ENCODE peak calls at places on chromosomes 11 and 22, in ten cellular contexts. G, T, O, H, S, N, J, Y, W and X are unnamed samples.
A peak's percentile ranks its signal among the peaks of the same experiment; 100 is the strongest.

GRCh38 chr11:1153951-1154487 is 3.7 kb upstream of the MUC5AC start:
- DNase-seq in G (no peak), T (peak; percentile 97), O (peak; percentile 55), H (peak; percentile 94), S (peak; percentile 72), N (peak; percentile 17), J (no peak), Y (peak; percentile 73), W (peak; percentile 63), X (no peak)

GRCh38 chr11:93623179-93623578 is 38.3 kb upstream of the CEP295 start:
- DNase-seq in G (no peak), T (no peak), O (peak; percentile 87), H (peak; percentile 56), S (no peak), N (no peak), J (peak; percentile 62), Y (no peak), W (no peak), X (no peak)

GRCh38 chr22:32801436-32802290 is at the start of gene TIMP3:
- DNase-seq in G (peak; percentile 96), T (peak; percentile 82), O (peak; percentile 94), H (peak; percentile 78), S (no peak), N (peak; percentile 91), J (peak; percentile 90), Y (peak; percentile 94), W (no peak), X (peak; percentile 41)

GRCh38 chr11:111826322-111826950 is 44.9 kb downstream of the ALG9 start:
- DNase-seq in G (no peak), T (no peak), O (no peak), H (no peak), S (no peak), N (no peak), J (no peak), Y (no peak), W (no peak), X (no peak)

GRCh38 chr11:64858467-64859401 is 14.3 kb upstream of the CDC42BPG start:
- DNase-seq in G (no peak), T (no peak), O (no peak), H (no peak), S (no peak), N (peak; percentile 67), J (no peak), Y (no peak), W (no peak), X (no peak)

GRCh38 chr22:44669725-44670027 is 32.3 kb upstream of the PRR5 start:
- DNase-seq in G (no peak), T (peak; percentile 37), O (peak; percentile 76), H (no peak), S (no peak), N (no peak), J (peak; percentile 66), Y (no peak), W (no peak), X (no peak)

GRCh38 chr11:35107866-35108265 is 31.1 kb upstream of the CD44 start:
- DNase-seq in G (no peak), T (no peak), O (no peak), H (no peak), S (no peak), N (no peak), J (no peak), Y (no peak), W (no peak), X (no peak)

GRCh38 chr11:83609181-83609580 is 323.0 kb upstream of the CCDC90B start:
- DNase-seq in G (no peak), T (no peak), O (no peak), H (no peak), S (no peak), N (no peak), J (no peak), Y (no peak), W (no peak), X (no peak)

GRCh38 chr22:25645266-25645665 is 80.8 kb downstream of the GRK3 start:
- DNase-seq in G (no peak), T (peak; percentile 49), O (no peak), H (no peak), S (no peak), N (no peak), J (no peak), Y (no peak), W (no peak), X (no peak)

GRCh38 chr11:43250309-43250708 is 61.5 kb upstream of the API5 start:
- DNase-seq in G (no peak), T (no peak), O (no peak), H (no peak), S (no peak), N (no peak), J (no peak), Y (no peak), W (no peak), X (no peak)

GRCh38 chr11:61976420-61976800 is 9.0 kb upstream of the FTH1 start:
- DNase-seq in G (no peak), T (no peak), O (no peak), H (no peak), S (no peak), N (no peak), J (no peak), Y (no peak), W (no peak), X (no peak)

GRCh38 chr11:102138223-102138622 is 28.0 kb downstream of the YAP1 start:
- DNase-seq in G (no peak), T (no peak), O (no peak), H (peak; percentile 43), S (no peak), N (no peak), J (no peak), Y (no peak), W (no peak), X (no peak)
- H3K27ac ChIP-seq in G (peak overlapping the region; percentile 73), T (peak overlapping the region; percentile 97), O (no peak overlapping the region), H (peak overlapping the region; percentile 94), S (no peak overlapping the region), N (peak overlapping the region; percentile 66), J (no peak overlapping the region), Y (peak overlapping the region; percentile 86), W (peak overlapping the region; percentile 9), X (peak overlapping the region; percentile 79)

DNA sequence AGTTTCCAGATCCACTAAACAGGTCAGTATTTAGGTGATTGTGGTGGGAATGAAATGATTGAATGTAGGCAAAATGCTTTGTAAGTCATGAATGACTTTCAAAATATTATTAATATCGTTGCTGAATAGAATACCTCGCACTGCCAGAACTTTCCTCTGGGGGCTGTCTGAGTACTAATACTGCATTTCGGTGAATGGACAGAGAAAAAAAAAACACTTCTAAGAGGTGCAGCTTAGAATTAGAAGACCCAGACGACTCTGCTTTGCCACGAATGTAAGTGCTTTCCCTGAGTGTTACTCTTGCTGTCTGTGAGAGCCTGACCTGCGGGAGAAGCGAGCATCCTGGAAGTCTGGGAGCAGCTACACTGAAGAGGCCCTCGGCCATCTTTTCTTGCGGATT is 95.0 kb downstream of the SCN3B start:
- DNase-seq in G (no peak), T (peak; percentile 36), O (no peak), H (no peak), S (no peak), N (no peak), J (no peak), Y (no peak), W (no peak), X (no peak)
- TF ChIP-seq CTCF in G (no peak), T (peak; percentile 31), O (peak; percentile 45), H (no peak), S (no peak), N (no peak), J (no peak), Y (no peak), W (peak; percentile 13), X (no peak)

GRCh38 chr11:2806351-2807058 is 79.1 kb downstream of the CDKN1C start:
- DNase-seq in G (no peak), T (no peak), O (peak; percentile 47), H (no peak), S (no peak), N (peak; percentile 17), J (no peak), Y (peak; percentile 51), W (no peak), X (no peak)

GRCh38 chr11:2807801-2808241 is 77.8 kb downstream of the CDKN1C start:
- DNase-seq in G (no peak), T (no peak), O (peak; percentile 17), H (no peak), S (no peak), N (peak; percentile 13), J (no peak), Y (no peak), W (no peak), X (no peak)

GRCh38 chr11:2808850-2809847 is 76.4 kb downstream of the CDKN1C start:
- DNase-seq in G (no peak), T (no peak), O (peak; percentile 16), H (no peak), S (no peak), N (no peak), J (no peak), Y (no peak), W (no peak), X (no peak)

GRCh38 chr11:2805388-2806057 is 80.1 kb downstream of the CDKN1C start:
- DNase-seq in G (no peak), T (no peak), O (peak; percentile 43), H (no peak), S (no peak), N (no peak), J (no peak), Y (no peak), W (no peak), X (no peak)

DNA sequence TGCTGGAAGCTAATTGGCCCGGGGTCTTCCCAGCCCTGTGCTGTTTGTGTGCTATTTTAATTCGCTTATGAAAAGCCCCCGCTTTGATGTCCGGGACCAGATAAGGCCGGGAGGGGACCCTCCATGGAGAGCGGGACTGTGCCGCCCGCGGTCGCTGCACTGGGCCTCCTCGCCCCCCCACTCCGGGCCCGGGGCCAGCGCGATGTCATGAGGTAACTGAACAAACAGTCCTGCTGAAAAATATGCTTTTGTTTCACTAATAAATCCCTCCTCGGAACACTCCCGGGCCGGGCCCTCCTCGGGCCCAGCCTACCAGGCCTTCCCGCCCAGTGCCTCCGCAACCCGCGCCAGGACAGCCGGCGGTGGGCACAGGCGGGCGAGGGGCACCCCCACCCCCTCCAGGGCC is 78.3 kb downstream of the CDKN1C start:
- DNase-seq in G (peak; percentile 94), T (no peak), O (peak; percentile 39), H (no peak), S (peak; percentile 26), N (peak; percentile 67), J (no peak), Y (peak; percentile 76), W (no peak), X (no peak)
- H3K27ac ChIP-seq in G (peak overlapping the region; percentile 82), T (no peak overlapping the region), O (no peak overlapping the region), H (no peak overlapping the region), S (no peak overlapping the region), N (no peak overlapping the region), J (no peak overlapping the region), Y (peak overlapping the region; percentile 17), W (no peak overlapping the region), X (no peak overlapping the region)

DNA sequence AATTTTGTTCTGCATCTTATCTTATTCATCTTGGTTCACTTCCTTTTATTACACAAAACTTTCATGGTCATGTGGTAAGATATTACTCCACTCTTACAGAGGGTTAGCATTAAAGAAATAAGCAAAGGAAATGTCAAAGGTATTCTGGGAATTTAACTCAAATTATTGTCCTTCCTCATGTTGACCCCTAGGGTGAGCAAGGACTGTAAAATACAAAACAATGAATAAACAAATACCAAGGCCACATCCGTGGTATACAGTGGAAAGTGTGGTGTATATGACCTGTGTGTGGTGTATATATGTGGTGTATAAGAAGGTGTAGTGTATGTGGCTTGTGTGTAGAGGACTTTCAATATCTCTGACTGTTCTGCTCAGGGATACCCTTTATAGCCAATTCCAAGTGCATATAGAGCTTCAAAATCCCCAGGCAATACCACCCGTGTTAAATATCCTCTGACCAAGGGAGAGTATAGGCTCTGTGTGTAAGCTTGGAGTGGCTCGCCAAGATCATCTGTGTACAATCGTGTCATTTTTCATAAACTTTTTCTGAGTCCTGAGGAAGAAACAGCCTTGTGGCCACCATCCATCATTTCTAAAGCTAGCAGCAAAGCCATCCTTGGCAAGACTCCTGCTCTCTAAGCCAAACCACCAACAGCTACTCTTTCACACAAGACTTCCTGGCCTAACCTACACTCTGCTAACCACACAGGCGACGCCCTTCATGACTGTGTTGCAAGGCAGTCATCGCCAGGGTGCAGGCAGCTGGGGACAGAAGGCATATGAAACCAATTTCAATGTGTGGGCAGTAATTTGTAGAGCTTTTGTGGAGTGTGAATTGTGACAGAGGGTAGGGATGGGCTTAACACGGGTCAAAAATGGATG is 548.0 kb downstream of the ETS1 start:
- DNase-seq in G (no peak), T (peak; percentile 82), O (no peak), H (no peak), S (peak; percentile 74), N (peak; percentile 23), J (no peak), Y (no peak), W (no peak), X (peak; percentile 30)
- TF ChIP-seq CTCF in G (no peak), T (peak; percentile 5), O (peak; percentile 49), H (no peak), S (no peak), N (peak; percentile 16), J (no peak), Y (no peak), W (no peak), X (no peak)